ENCODE peak calls at places on chromosome 22, in seven cellular contexts. Q, M, F, J, W, P and X are unnamed samples.

GRCh38 chr22:25235547-25236290 is 16.3 kb downstream of the CRYBB2 start:
- DNase-seq in F (no peak), P (peak; percentile 63), Q (peak; percentile 67), M (peak; percentile 92), W (no peak), J (peak; percentile 66), X (peak; percentile 79)

GRCh38 chr22:42080287-42080686 is 787 bp downstream of the SMDT1 start:
- DNase-seq in M (peak; percentile 10), J (peak; percentile 33), F (no peak), W (peak; percentile 73), P (no peak), Q (no peak), X (no peak)

GRCh38 chr22:48719978-48720661 is 1107.6 kb downstream of the BRD1 start:
- DNase-seq in M (peak; percentile 5), P (peak; percentile 28), Q (no peak), F (no peak), W (no peak), J (no peak), X (peak; percentile 15)

GRCh38 chr22:49235463-49236300 is 592.0 kb downstream of the BRD1 start:
- DNase-seq in P (no peak), J (no peak), M (no peak), W (no peak), F (no peak), Q (no peak), X (no peak)

GRCh38 chr22:27212617-27213177 is 555.3 kb downstream of the MIAT start:
- DNase-seq in P (no peak), J (peak; percentile 100), F (peak; percentile 92), Q (peak; percentile 60), M (peak; percentile 60), W (peak; percentile 83), X (peak; percentile 84)

GRCh38 chr22:29268511-29269229 is 602 bp downstream of the EWSR1 start:
- DNase-seq in F (peak; percentile 68), J (peak; percentile 47), Q (peak; percentile 81), P (peak; percentile 65), M (peak; percentile 55), W (no peak), X (peak; percentile 90)

GRCh38 chr22:23531966-23532735 is 47.9 kb downstream of the IGLL1 start:
- DNase-seq in P (peak; percentile 36), Q (no peak), M (no peak), J (no peak), W (peak; percentile 57), F (no peak), X (peak; percentile 51)

GRCh38 chr22:44330188-44330726 is 17.5 kb upstream of the SHISAL1 start:
- DNase-seq in J (no peak), W (no peak), Q (no peak), P (no peak), F (no peak), M (no peak), X (no peak)

GRCh38 chr22:28882545-28882877 is 861 bp upstream of the ZNRF3 start:
- DNase-seq in F (no peak), M (no peak), Q (peak; percentile 18), J (no peak), P (no peak), W (no peak), X (no peak)

GRCh38 chr22:50577987-50578775 is at the start of gene CPT1B:
- DNase-seq in W (no peak), M (peak; percentile 53), P (no peak), F (no peak), J (no peak), Q (peak; percentile 57), X (peak; percentile 49)
- H3K4me3 ChIP-seq in W (no peak within 1 kb of the TSS), M (no peak within 1 kb of the TSS), P (no peak within 1 kb of the TSS), F (no peak within 1 kb of the TSS), J (no peak within 1 kb of the TSS), Q (peak within 1 kb of the TSS; percentile 72), X (no peak within 1 kb of the TSS)

GRCh38 chr22:46735747-46736608 is 2.1 kb downstream of the CERK start:
- DNase-seq in F (no peak), Q (peak; percentile 31), P (no peak), W (no peak), M (no peak), J (no peak), X (peak; percentile 48)
- H3K4me3 ChIP-seq in F (no peak overlapping the region), Q (peak overlapping the region; percentile 84), P (peak overlapping the region; percentile 76), W (peak overlapping the region; percentile 87), M (peak overlapping the region; percentile 61), J (peak overlapping the region; percentile 27), X (no peak overlapping the region)

GRCh38 chr22:19062909-19063308 is 59.3 kb downstream of the DGCR2 start:
- DNase-seq in M (no peak), P (no peak), J (no peak), W (peak; percentile 41), F (no peak), Q (no peak), X (no peak)

GRCh38 chr22:19063581-19064353 is 58.4 kb downstream of the DGCR2 start:
- DNase-seq in J (no peak), P (no peak), W (peak; percentile 40), M (no peak), Q (no peak), F (no peak), X (no peak)

GRCh38 chr22:19065929-19066328 is 56.3 kb downstream of the DGCR2 start:
- DNase-seq in W (peak; percentile 23), M (no peak), J (no peak), F (no peak), P (no peak), Q (no peak), X (no peak)

GRCh38 chr22:19065298-19065859 is 56.8 kb downstream of the DGCR2 start:
- DNase-seq in F (no peak), P (no peak), W (peak; percentile 47), J (no peak), M (no peak), Q (no peak), X (no peak)

DNA sequence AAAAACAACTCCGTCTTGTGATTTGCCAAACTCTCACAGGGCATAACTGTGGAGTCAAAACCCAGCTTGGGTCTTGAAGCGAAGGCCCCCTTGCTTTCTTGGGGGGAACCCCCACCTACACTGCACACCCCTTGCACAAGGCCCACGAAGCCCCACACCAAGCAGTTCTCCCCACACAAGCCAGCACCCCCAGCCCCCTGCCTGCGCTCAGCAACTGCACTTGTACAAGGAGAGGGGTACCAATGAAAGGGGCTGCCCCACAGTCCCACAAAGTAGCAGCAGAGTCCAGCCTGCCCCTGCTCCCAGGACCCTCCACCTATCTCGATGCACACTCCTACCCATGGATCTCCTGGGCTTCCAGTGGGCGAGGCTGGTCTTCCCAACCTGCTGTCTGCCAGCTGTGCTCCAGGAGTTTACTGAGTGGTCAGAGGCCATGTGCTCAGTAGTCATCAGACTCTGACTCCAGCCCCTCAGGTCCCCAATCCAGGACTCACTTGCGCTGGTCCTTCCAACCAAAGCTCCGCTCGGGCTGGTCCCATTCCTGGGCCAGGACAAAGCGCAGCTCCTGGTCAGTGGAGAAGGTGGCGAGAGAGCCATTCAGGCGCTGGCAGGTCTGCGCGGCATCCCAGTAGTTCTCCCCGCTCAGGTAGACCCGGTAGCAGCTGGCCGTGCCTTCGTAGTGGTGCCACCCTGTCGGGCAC is 57.7 kb downstream of the DGCR2 start:
- DNase-seq in P (no peak), J (no peak), W (peak; percentile 70), M (no peak), F (no peak), Q (no peak), X (no peak)
- H3K4me3 ChIP-seq in P (no peak overlapping the region), J (no peak overlapping the region), W (no peak overlapping the region), M (no peak overlapping the region), F (no peak overlapping the region), Q (no peak overlapping the region), X (no peak overlapping the region)

GRCh38 chr22:21861290-21861848 is 6.1 kb downstream of the MAPK1 start:
- DNase-seq in M (no peak), J (no peak), Q (no peak), P (no peak), W (no peak), F (no peak), X (no peak)
- H3K4me3 ChIP-seq in M (no peak overlapping the region), J (no peak overlapping the region), Q (no peak overlapping the region), P (no peak overlapping the region), W (no peak overlapping the region), F (no peak overlapping the region), X (no peak overlapping the region)

GRCh38 chr22:39524753-39525657 is 4.6 kb downstream of the ATF4 start:
- DNase-seq in W (no peak), J (no peak), M (no peak), Q (no peak), P (no peak), F (no peak), X (peak; percentile 68)

GRCh38 chr22:39520054-39520873 is at the start of gene ATF4:
- DNase-seq in Q (peak; percentile 99), J (peak; percentile 99), F (peak; percentile 99), M (peak; percentile 99), P (peak; percentile 99), W (peak; percentile 99), X (peak; percentile 99)

GRCh38 chr22:39520874-39521857 is 804 bp downstream of the ATF4 start:
- DNase-seq in P (peak; percentile 78), W (peak; percentile 89), F (peak; percentile 85), M (peak; percentile 85), Q (peak; percentile 86), J (peak; percentile 52), X (peak; percentile 91)

GRCh38 chr22:39524089-39524752 is 3.9 kb downstream of the ATF4 start:
- DNase-seq in W (no peak), F (no peak), Q (no peak), P (peak; percentile 1), J (no peak), M (no peak), X (no peak)

GRCh38 chr22:39522567-39523300 is 2.4 kb downstream of the ATF4 start:
- DNase-seq in M (peak; percentile 51), P (no peak), J (peak; percentile 49), F (peak; percentile 62), W (no peak), Q (peak; percentile 53), X (peak; percentile 73)
- H3K4me3 ChIP-seq in M (peak overlapping the region; percentile 80), P (peak overlapping the region; percentile 33), J (peak overlapping the region; percentile 99), F (peak overlapping the region; percentile 100), W (peak overlapping the region; percentile 86), Q (peak overlapping the region; percentile 100), X (peak overlapping the region; percentile 93)